ENCODE peak calls at places on chromosome 21, in five cellular contexts. S is MM.1S, I is PC-3, X is GM23338, U is neural progenitor cell. Y is an unnamed sample.
A peak's percentile ranks its signal among the peaks of the same experiment; 100 is the strongest.

GRCh38 chr21:45982758-45983731 is 1.5 kb downstream of the COL6A1 start:
- DNase-seq in S (no peak), I (peak; percentile 19), X (no peak), U (peak; percentile 37), Y (peak; percentile 53)

GRCh38 chr21:26933448-26933847 is 33.4 kb downstream of the ADAMTS5 start:
- DNase-seq in S (no peak), I (no peak), X (no peak), U (no peak), Y (no peak)

GRCh38 chr21:28928578-28929124 is 64.0 kb downstream of the LTN1 start:
- DNase-seq in S (no peak), I (no peak), X (no peak), U (no peak), Y (no peak)

GRCh38 chr21:35476616-35477395 is 427.7 kb upstream of the RUNX1 start:
- DNase-seq in S (no peak), I (peak; percentile 54), X (no peak), U (no peak), Y (peak; percentile 54)

GRCh38 chr21:26115899-26116298 is 54.7 kb downstream of the APP start:
- DNase-seq in S (no peak), I (peak; percentile 54), X (no peak), U (no peak), Y (peak; percentile 83)

GRCh38 chr21:39040494-39041110 is 142.6 kb downstream of the PSMG1 start:
- DNase-seq in S (no peak), I (no peak), X (no peak), U (no peak), Y (no peak)

GRCh38 chr21:29219165-29219770 is 79.5 kb upstream of the BACH1 start:
- DNase-seq in S (no peak), I (no peak), X (no peak), U (no peak), Y (no peak)

GRCh38 chr21:25691931-25692330 is 42.8 kb downstream of the ATP5PF start:
- DNase-seq in S (no peak), I (no peak), X (no peak), U (no peak), Y (no peak)

GRCh38 chr21:39686636-39687035 is 58.3 kb upstream of the IGSF5 start:
- DNase-seq in S (no peak), I (no peak), X (no peak), U (no peak), Y (no peak)

GRCh38 chr21:27129215-27129614 is 162.3 kb upstream of the ADAMTS5 start:
- DNase-seq in S (no peak), I (no peak), X (no peak), U (no peak), Y (no peak)

GRCh38 chr21:19870682-19871081 is 1127.5 kb upstream of the NCAM2 start:
- DNase-seq in S (no peak), I (no peak), X (no peak), U (no peak), Y (no peak)

GRCh38 chr21:26554365-26554764 is 18.7 kb downstream of the CYYR1 start:
- DNase-seq in S (no peak), I (no peak), X (no peak), U (no peak), Y (no peak)

GRCh38 chr21:27036736-27037301 is 69.9 kb upstream of the ADAMTS5 start:
- DNase-seq in S (no peak), I (no peak), X (no peak), U (no peak), Y (no peak)

GRCh38 chr21:38721983-38722382 is 83.7 kb upstream of the ETS2 start:
- DNase-seq in S (no peak), I (no peak), X (no peak), U (no peak), Y (peak; percentile 27)

GRCh38 chr21:15667010-15667409 is 62.8 kb upstream of the USP25 start:
- DNase-seq in S (no peak), I (peak; percentile 93), X (no peak), U (no peak), Y (peak; percentile 84)

GRCh38 chr21:20739421-20739820 is 258.8 kb upstream of the NCAM2 start:
- DNase-seq in S (peak; percentile 13), I (peak; percentile 25), X (peak; percentile 72), U (peak; percentile 7), Y (no peak)

GRCh38 chr21:21165063-21165645 is 166.9 kb downstream of the NCAM2 start:
- DNase-seq in S (no peak), I (no peak), X (no peak), U (no peak), Y (peak; percentile 94)

GRCh38 chr21:15687208-15687607 is 42.6 kb upstream of the USP25 start:
- DNase-seq in S (no peak), I (peak; percentile 32), X (no peak), U (no peak), Y (peak; percentile 61)

GRCh38 chr21:36369064-36369685 is 16.0 kb upstream of the CHAF1B start:
- DNase-seq in S (no peak), I (no peak), X (no peak), U (no peak), Y (no peak)

DNA sequence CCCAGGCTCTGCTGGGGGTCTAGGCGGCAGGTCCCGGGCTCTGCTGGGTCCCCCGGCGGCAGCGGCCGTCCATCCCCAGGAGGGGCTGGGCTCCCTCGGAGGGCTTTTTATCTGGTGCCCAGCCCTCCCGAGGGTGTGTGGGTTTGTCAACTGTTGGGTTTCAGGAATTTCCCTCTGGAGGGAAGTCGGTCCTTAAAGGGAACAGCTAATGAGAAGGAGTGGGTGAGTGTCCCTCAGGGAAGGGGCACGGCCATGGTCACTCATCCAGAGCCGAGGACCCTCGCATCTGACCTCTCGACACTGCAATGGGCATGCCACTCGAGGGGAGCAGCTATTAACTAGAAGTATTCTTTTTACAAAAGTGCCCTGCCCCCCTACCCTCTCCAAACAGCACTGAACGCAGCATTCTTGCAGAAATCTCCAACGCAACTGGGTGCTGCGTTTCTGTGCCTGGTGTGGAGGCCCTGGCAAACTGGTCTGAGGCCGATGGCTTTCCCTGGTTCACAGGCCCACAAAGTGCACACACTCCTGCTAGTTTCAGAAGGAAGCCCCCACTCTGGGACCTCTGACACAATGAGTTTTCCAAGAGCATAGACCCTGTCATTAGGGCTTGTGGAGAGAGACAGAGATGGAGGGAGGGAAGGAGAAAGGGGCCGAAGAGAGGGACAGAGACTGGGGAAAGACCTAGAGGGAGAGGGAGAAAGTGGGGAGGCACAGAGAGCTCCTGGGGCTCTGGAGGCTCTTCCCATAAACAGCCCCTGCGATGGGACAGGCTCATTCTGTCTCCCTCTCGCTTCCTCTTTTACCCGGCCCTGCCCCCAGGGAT is 1.0 kb upstream of the TSPEAR start:
- DNase-seq in S (no peak), I (no peak), X (peak; percentile 60), U (no peak), Y (no peak)
- TF ChIP-seq EZH2 in S (peak; percentile 42), I (no peak), X (no peak), U (no peak), Y (peak; percentile 62)

DNA sequence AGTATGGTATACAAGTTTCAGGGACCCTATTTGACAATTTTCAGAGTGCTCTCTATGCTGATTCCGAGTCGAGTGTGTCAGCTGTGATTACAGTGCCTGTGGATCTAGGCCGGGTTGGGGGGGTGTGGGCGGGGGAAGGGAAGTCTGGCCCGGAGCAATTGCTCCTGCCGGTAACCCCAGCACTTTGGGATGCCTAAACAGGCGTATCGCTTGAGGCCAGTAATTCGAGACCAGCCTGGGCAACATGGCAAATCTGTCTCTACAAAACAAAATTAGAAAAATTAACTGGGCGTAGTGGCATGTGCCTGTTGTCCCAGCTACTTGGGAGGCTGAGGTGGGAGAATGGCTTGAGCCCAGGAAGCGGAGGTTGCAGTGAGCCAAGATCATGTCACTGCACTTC is 1.6 kb upstream of the IL10RB start:
- DNase-seq in S (no peak), I (no peak), X (peak; percentile 17), U (no peak), Y (no peak)
- H3F3A ChIP-seq in S (peaks cover 59% of the 10 kb centered on the region), I (peaks cover 3% of the 10 kb centered on the region), X (peaks cover 9% of the 10 kb centered on the region), U (peaks cover 22% of the 10 kb centered on the region), Y (peaks cover 4% of the 10 kb centered on the region)

DNA sequence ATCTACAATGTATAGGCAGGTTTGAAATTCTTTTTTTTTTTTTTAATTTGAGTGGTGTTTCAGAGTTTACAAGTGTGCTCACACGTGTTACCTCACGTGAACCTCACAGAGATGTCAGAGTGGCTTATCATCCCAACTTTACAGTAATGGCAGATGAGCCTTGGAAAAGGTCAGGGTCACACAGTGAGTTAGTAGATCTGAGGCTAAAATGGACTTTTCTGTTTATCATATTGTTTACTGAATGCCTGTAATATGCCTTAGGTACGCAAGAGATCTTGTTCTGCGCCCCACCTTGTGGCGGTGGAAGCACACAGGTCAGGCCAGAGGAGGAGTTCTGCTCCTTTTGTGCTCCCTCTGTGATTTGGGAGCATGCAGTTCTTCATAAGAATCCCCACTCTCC is 80.0 kb downstream of the DYRK1A start:
- DNase-seq in S (no peak), I (no peak), X (peak; percentile 54), U (peak; percentile 26), Y (no peak)
- H4K20me1 ChIP-seq in S (peaks cover 24% of the 10 kb centered on the region), I (peaks cover 82% of the 10 kb centered on the region), X (peaks cover 74% of the 10 kb centered on the region), U (peaks cover 100% of the 10 kb centered on the region), Y (no peaks in the 10 kb centered on the region)

GRCh38 chr21:42654179-42654912 is 925 bp downstream of the PDE9A start:
- DNase-seq in S (no peak), I (no peak), X (peak; percentile 76), U (peak; percentile 88), Y (no peak)
- TF ChIP-seq EZH2 in S (peak; percentile 88), I (peak; percentile 96), X (no peak), U (no peak), Y (peak; percentile 85)

GRCh38 chr21:41765393-41765950 is 1.4 kb downstream of the RIPK4 start:
- DNase-seq in S (no peak), I (no peak), X (no peak), U (no peak), Y (no peak)
- H3F3A ChIP-seq in S (no peaks in the 10 kb centered on the region), I (peaks cover 20% of the 10 kb centered on the region), X (peaks cover 3% of the 10 kb centered on the region), U (peaks cover 41% of the 10 kb centered on the region), Y (peaks cover 8% of the 10 kb centered on the region)

DNA sequence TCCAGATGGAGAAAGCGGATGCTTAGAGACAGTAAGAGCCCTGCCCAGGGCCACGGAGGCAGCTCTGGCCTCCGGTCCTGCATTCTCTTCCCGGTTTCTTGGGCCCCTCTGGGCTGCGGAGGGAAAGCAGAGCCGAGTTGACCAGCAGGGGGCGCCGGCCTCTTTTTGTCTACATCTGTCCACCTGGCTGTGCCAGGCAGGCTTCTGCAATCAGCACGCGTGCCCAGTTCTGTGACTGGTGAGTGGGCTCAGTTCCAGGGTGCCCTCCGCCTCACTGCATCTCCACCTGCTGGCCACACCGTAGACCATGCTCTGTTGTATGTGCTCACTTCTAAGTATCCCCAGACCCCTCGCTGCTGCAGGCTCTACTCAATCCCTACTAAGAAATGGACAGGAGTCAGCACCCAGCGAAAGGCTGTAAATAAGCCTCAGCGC is 6.7 kb upstream of the HUNK start:
- DNase-seq in S (peak; percentile 84), I (peak; percentile 87), X (peak; percentile 96), U (peak; percentile 91), Y (peak; percentile 88)
- H4K20me1 ChIP-seq in S (no peaks in the 10 kb centered on the region), I (no peaks in the 10 kb centered on the region), X (no peaks in the 10 kb centered on the region), U (no peaks in the 10 kb centered on the region), Y (no peaks in the 10 kb centered on the region)